ENCODE peak calls at places on chromosomes 11 and 22, in ten cellular contexts. One of them, this sample, is unnamed.

GRCh38 chr22:36856121-36856791 is 4.5 kb upstream of the NCF4 start:
- DNase-seq in ELF-1: peak
- DNase-seq in stimulated activated CD8-positive, alpha-beta memory T cell treated with anti-CD3 and anti-CD28 coated beads, Interleukin-4, amount 100 ng/mL, for 1 hour: peak
- DNase-seq in CD4-positive, CD25-positive, alpha-beta regulatory T cell: peak
- DNase-seq in right lobe of liver: peak
- DNase-seq in HuH-7.5: peak
- DNase-seq in neuronal stem cell: peak
- DNase-seq in RPMI7951: peak
- DNase-seq in GDM1: peak
- DNase-seq in left ventricle myocardium superior: peak
- DNase-seq in this sample: peak

GRCh38 chr11:134647066-134647746 is 235.2 kb upstream of the B3GAT1 start:
- DNase-seq in ELF-1: no peak
- DNase-seq in stimulated activated CD8-positive, alpha-beta memory T cell treated with anti-CD3 and anti-CD28 coated beads, Interleukin-4, amount 100 ng/mL, for 1 hour: no peak
- DNase-seq in CD4-positive, CD25-positive, alpha-beta regulatory T cell: no peak
- DNase-seq in right lobe of liver: no peak
- DNase-seq in HuH-7.5: no peak
- DNase-seq in neuronal stem cell: no peak
- DNase-seq in RPMI7951: no peak
- DNase-seq in GDM1: no peak
- DNase-seq in left ventricle myocardium superior: no peak
- DNase-seq in this sample: peak

GRCh38 chr11:396511-396947 is 2.5 kb downstream of the PKP3 start:
- DNase-seq in ELF-1: peak
- DNase-seq in stimulated activated CD8-positive, alpha-beta memory T cell treated with anti-CD3 and anti-CD28 coated beads, Interleukin-4, amount 100 ng/mL, for 1 hour: no peak
- DNase-seq in CD4-positive, CD25-positive, alpha-beta regulatory T cell: no peak
- DNase-seq in right lobe of liver: no peak
- DNase-seq in HuH-7.5: peak
- DNase-seq in neuronal stem cell: no peak
- DNase-seq in RPMI7951: peak
- DNase-seq in GDM1: no peak
- DNase-seq in left ventricle myocardium superior: peak
- DNase-seq in this sample: no peak

GRCh38 chr11:117096973-117097566 is 1.2 kb downstream of the SIK3 start:
- DNase-seq in ELF-1: no peak
- DNase-seq in stimulated activated CD8-positive, alpha-beta memory T cell treated with anti-CD3 and anti-CD28 coated beads, Interleukin-4, amount 100 ng/mL, for 1 hour: no peak
- DNase-seq in CD4-positive, CD25-positive, alpha-beta regulatory T cell: no peak
- DNase-seq in right lobe of liver: no peak
- DNase-seq in HuH-7.5: no peak
- DNase-seq in neuronal stem cell: no peak
- DNase-seq in RPMI7951: no peak
- DNase-seq in GDM1: no peak
- DNase-seq in left ventricle myocardium superior: no peak
- DNase-seq in this sample: peak

GRCh38 chr22:32324505-32325415 is 32.9 kb upstream of the RFPL3 start:
- DNase-seq in ELF-1: no peak
- DNase-seq in stimulated activated CD8-positive, alpha-beta memory T cell treated with anti-CD3 and anti-CD28 coated beads, Interleukin-4, amount 100 ng/mL, for 1 hour: no peak
- DNase-seq in CD4-positive, CD25-positive, alpha-beta regulatory T cell: no peak
- DNase-seq in right lobe of liver: peak
- DNase-seq in HuH-7.5: no peak
- DNase-seq in neuronal stem cell: no peak
- DNase-seq in RPMI7951: no peak
- DNase-seq in GDM1: no peak
- DNase-seq in left ventricle myocardium superior: no peak
- DNase-seq in this sample: peak

GRCh38 chr11:45676522-45677095 is 11.2 kb upstream of the CHST1 start:
- DNase-seq in ELF-1: no peak
- DNase-seq in stimulated activated CD8-positive, alpha-beta memory T cell treated with anti-CD3 and anti-CD28 coated beads, Interleukin-4, amount 100 ng/mL, for 1 hour: no peak
- DNase-seq in CD4-positive, CD25-positive, alpha-beta regulatory T cell: no peak
- DNase-seq in right lobe of liver: no peak
- DNase-seq in HuH-7.5: no peak
- DNase-seq in neuronal stem cell: no peak
- DNase-seq in RPMI7951: no peak
- DNase-seq in GDM1: no peak
- DNase-seq in left ventricle myocardium superior: no peak
- DNase-seq in this sample: no peak

GRCh38 chr11:119380160-119380815 is 1.2 kb downstream of the USP2 start:
- DNase-seq in ELF-1: no peak
- DNase-seq in stimulated activated CD8-positive, alpha-beta memory T cell treated with anti-CD3 and anti-CD28 coated beads, Interleukin-4, amount 100 ng/mL, for 1 hour: no peak
- DNase-seq in CD4-positive, CD25-positive, alpha-beta regulatory T cell: no peak
- DNase-seq in right lobe of liver: peak
- DNase-seq in HuH-7.5: no peak
- DNase-seq in neuronal stem cell: no peak
- DNase-seq in RPMI7951: no peak
- DNase-seq in GDM1: no peak
- DNase-seq in left ventricle myocardium superior: no peak
- DNase-seq in this sample: no peak

GRCh38 chr11:95789506-95790122 is at the start of gene FAM76B:
- DNase-seq in ELF-1: peak
- DNase-seq in stimulated activated CD8-positive, alpha-beta memory T cell treated with anti-CD3 and anti-CD28 coated beads, Interleukin-4, amount 100 ng/mL, for 1 hour: peak
- DNase-seq in CD4-positive, CD25-positive, alpha-beta regulatory T cell: peak
- DNase-seq in right lobe of liver: peak
- DNase-seq in HuH-7.5: peak
- DNase-seq in neuronal stem cell: peak
- DNase-seq in RPMI7951: peak
- DNase-seq in GDM1: peak
- DNase-seq in left ventricle myocardium superior: peak
- DNase-seq in this sample: peak

GRCh38 chr22:39534092-39534506 is 1.6 kb upstream of the RPS19BP1 start:
- DNase-seq in ELF-1: peak
- DNase-seq in stimulated activated CD8-positive, alpha-beta memory T cell treated with anti-CD3 and anti-CD28 coated beads, Interleukin-4, amount 100 ng/mL, for 1 hour: no peak
- DNase-seq in CD4-positive, CD25-positive, alpha-beta regulatory T cell: no peak
- DNase-seq in right lobe of liver: no peak
- DNase-seq in HuH-7.5: no peak
- DNase-seq in neuronal stem cell: no peak
- DNase-seq in RPMI7951: no peak
- DNase-seq in GDM1: no peak
- DNase-seq in left ventricle myocardium superior: no peak
- DNase-seq in this sample: peak

GRCh38 chr11:13720940-13721339 is 52.5 kb downstream of the FAR1 start:
- DNase-seq in ELF-1: no peak
- DNase-seq in stimulated activated CD8-positive, alpha-beta memory T cell treated with anti-CD3 and anti-CD28 coated beads, Interleukin-4, amount 100 ng/mL, for 1 hour: no peak
- DNase-seq in CD4-positive, CD25-positive, alpha-beta regulatory T cell: no peak
- DNase-seq in right lobe of liver: no peak
- DNase-seq in HuH-7.5: no peak
- DNase-seq in neuronal stem cell: no peak
- DNase-seq in RPMI7951: peak
- DNase-seq in GDM1: no peak
- DNase-seq in left ventricle myocardium superior: no peak
- DNase-seq in this sample: no peak

GRCh38 chr11:44563716-44564115 is 1.7 kb upstream of the CD82 start:
- DNase-seq in ELF-1: no peak
- DNase-seq in stimulated activated CD8-positive, alpha-beta memory T cell treated with anti-CD3 and anti-CD28 coated beads, Interleukin-4, amount 100 ng/mL, for 1 hour: no peak
- DNase-seq in CD4-positive, CD25-positive, alpha-beta regulatory T cell: no peak
- DNase-seq in right lobe of liver: no peak
- DNase-seq in HuH-7.5: no peak
- DNase-seq in neuronal stem cell: no peak
- DNase-seq in RPMI7951: no peak
- DNase-seq in GDM1: no peak
- DNase-seq in left ventricle myocardium superior: no peak
- DNase-seq in this sample: no peak

GRCh38 chr22:44888491-44888941 is 121.3 kb downstream of the PHF21B start:
- DNase-seq in ELF-1: peak
- DNase-seq in stimulated activated CD8-positive, alpha-beta memory T cell treated with anti-CD3 and anti-CD28 coated beads, Interleukin-4, amount 100 ng/mL, for 1 hour: no peak
- DNase-seq in CD4-positive, CD25-positive, alpha-beta regulatory T cell: no peak
- DNase-seq in right lobe of liver: peak
- DNase-seq in HuH-7.5: no peak
- DNase-seq in neuronal stem cell: no peak
- DNase-seq in RPMI7951: no peak
- DNase-seq in GDM1: no peak
- DNase-seq in left ventricle myocardium superior: no peak
- DNase-seq in this sample: peak

GRCh38 chr11:64230209-64230984 is at the start of gene DNAJC4:
- DNase-seq in ELF-1: peak
- DNase-seq in stimulated activated CD8-positive, alpha-beta memory T cell treated with anti-CD3 and anti-CD28 coated beads, Interleukin-4, amount 100 ng/mL, for 1 hour: peak
- DNase-seq in CD4-positive, CD25-positive, alpha-beta regulatory T cell: peak
- DNase-seq in right lobe of liver: peak
- DNase-seq in HuH-7.5: peak
- DNase-seq in neuronal stem cell: peak
- DNase-seq in RPMI7951: peak
- DNase-seq in GDM1: peak
- DNase-seq in left ventricle myocardium superior: peak
- DNase-seq in this sample: peak

GRCh38 chr11:117026593-117027330 is 71.5 kb downstream of the SIK3 start:
- DNase-seq in ELF-1: no peak
- DNase-seq in stimulated activated CD8-positive, alpha-beta memory T cell treated with anti-CD3 and anti-CD28 coated beads, Interleukin-4, amount 100 ng/mL, for 1 hour: no peak
- DNase-seq in CD4-positive, CD25-positive, alpha-beta regulatory T cell: no peak
- DNase-seq in right lobe of liver: no peak
- DNase-seq in HuH-7.5: no peak
- DNase-seq in neuronal stem cell: no peak
- DNase-seq in RPMI7951: peak
- DNase-seq in GDM1: no peak
- DNase-seq in left ventricle myocardium superior: no peak
- DNase-seq in this sample: no peak

GRCh38 chr11:105489431-105489830 is 120.4 kb upstream of the GRIA4 start:
- DNase-seq in ELF-1: no peak
- DNase-seq in stimulated activated CD8-positive, alpha-beta memory T cell treated with anti-CD3 and anti-CD28 coated beads, Interleukin-4, amount 100 ng/mL, for 1 hour: no peak
- DNase-seq in CD4-positive, CD25-positive, alpha-beta regulatory T cell: no peak
- DNase-seq in right lobe of liver: no peak
- DNase-seq in HuH-7.5: no peak
- DNase-seq in neuronal stem cell: peak
- DNase-seq in RPMI7951: no peak
- DNase-seq in GDM1: no peak
- DNase-seq in left ventricle myocardium superior: no peak
- DNase-seq in this sample: no peak

GRCh38 chr11:108302121-108302785 is 79.4 kb downstream of the ATM start:
- DNase-seq in ELF-1: no peak
- DNase-seq in stimulated activated CD8-positive, alpha-beta memory T cell treated with anti-CD3 and anti-CD28 coated beads, Interleukin-4, amount 100 ng/mL, for 1 hour: no peak
- DNase-seq in CD4-positive, CD25-positive, alpha-beta regulatory T cell: no peak
- DNase-seq in right lobe of liver: no peak
- DNase-seq in HuH-7.5: no peak
- DNase-seq in neuronal stem cell: no peak
- DNase-seq in RPMI7951: peak
- DNase-seq in GDM1: no peak
- DNase-seq in left ventricle myocardium superior: no peak
- DNase-seq in this sample: no peak

GRCh38 chr22:41780714-41781507 is 19.6 kb upstream of the CCDC134 start:
- DNase-seq in ELF-1: no peak
- DNase-seq in stimulated activated CD8-positive, alpha-beta memory T cell treated with anti-CD3 and anti-CD28 coated beads, Interleukin-4, amount 100 ng/mL, for 1 hour: peak
- DNase-seq in CD4-positive, CD25-positive, alpha-beta regulatory T cell: peak
- DNase-seq in right lobe of liver: peak
- DNase-seq in HuH-7.5: no peak
- DNase-seq in neuronal stem cell: no peak
- DNase-seq in RPMI7951: peak
- DNase-seq in GDM1: peak
- DNase-seq in left ventricle myocardium superior: peak
- DNase-seq in this sample: peak

GRCh38 chr11:73198677-73199076 is 19.4 kb upstream of the P2RY2 start:
- DNase-seq in ELF-1: peak
- DNase-seq in stimulated activated CD8-positive, alpha-beta memory T cell treated with anti-CD3 and anti-CD28 coated beads, Interleukin-4, amount 100 ng/mL, for 1 hour: no peak
- DNase-seq in CD4-positive, CD25-positive, alpha-beta regulatory T cell: no peak
- DNase-seq in right lobe of liver: peak
- DNase-seq in HuH-7.5: no peak
- DNase-seq in neuronal stem cell: peak
- DNase-seq in RPMI7951: peak
- DNase-seq in GDM1: no peak
- DNase-seq in left ventricle myocardium superior: no peak
- DNase-seq in this sample: peak

GRCh38 chr11:688681-689080 is 6.3 kb downstream of the DEAF1 start:
- DNase-seq in ELF-1: no peak
- DNase-seq in stimulated activated CD8-positive, alpha-beta memory T cell treated with anti-CD3 and anti-CD28 coated beads, Interleukin-4, amount 100 ng/mL, for 1 hour: no peak
- DNase-seq in CD4-positive, CD25-positive, alpha-beta regulatory T cell: no peak
- DNase-seq in right lobe of liver: no peak
- DNase-seq in HuH-7.5: no peak
- DNase-seq in neuronal stem cell: no peak
- DNase-seq in RPMI7951: no peak
- DNase-seq in GDM1: peak
- DNase-seq in left ventricle myocardium superior: no peak
- DNase-seq in this sample: no peak

GRCh38 chr11:6898911-6899310 is 6.6 kb upstream of the OR2D2 start:
- DNase-seq in ELF-1: no peak
- DNase-seq in stimulated activated CD8-positive, alpha-beta memory T cell treated with anti-CD3 and anti-CD28 coated beads, Interleukin-4, amount 100 ng/mL, for 1 hour: no peak
- DNase-seq in CD4-positive, CD25-positive, alpha-beta regulatory T cell: no peak
- DNase-seq in right lobe of liver: no peak
- DNase-seq in HuH-7.5: no peak
- DNase-seq in neuronal stem cell: no peak
- DNase-seq in RPMI7951: no peak
- DNase-seq in GDM1: no peak
- DNase-seq in left ventricle myocardium superior: no peak
- DNase-seq in this sample: no peak

GRCh38 chr11:12386745-12387144 is 9.4 kb downstream of the PARVA start:
- DNase-seq in ELF-1: no peak
- DNase-seq in stimulated activated CD8-positive, alpha-beta memory T cell treated with anti-CD3 and anti-CD28 coated beads, Interleukin-4, amount 100 ng/mL, for 1 hour: no peak
- DNase-seq in CD4-positive, CD25-positive, alpha-beta regulatory T cell: no peak
- DNase-seq in right lobe of liver: no peak
- DNase-seq in HuH-7.5: no peak
- DNase-seq in neuronal stem cell: no peak
- DNase-seq in RPMI7951: no peak
- DNase-seq in GDM1: no peak
- DNase-seq in left ventricle myocardium superior: no peak
- DNase-seq in this sample: no peak

GRCh38 chr11:88335284-88335683 is 2.3 kb downstream of the CTSC start:
- DNase-seq in ELF-1: peak
- DNase-seq in stimulated activated CD8-positive, alpha-beta memory T cell treated with anti-CD3 and anti-CD28 coated beads, Interleukin-4, amount 100 ng/mL, for 1 hour: no peak
- DNase-seq in CD4-positive, CD25-positive, alpha-beta regulatory T cell: no peak
- DNase-seq in right lobe of liver: no peak
- DNase-seq in HuH-7.5: no peak
- DNase-seq in neuronal stem cell: no peak
- DNase-seq in RPMI7951: no peak
- DNase-seq in GDM1: no peak
- DNase-seq in left ventricle myocardium superior: no peak
- DNase-seq in this sample: no peak

GRCh38 chr11:115503083-115503885 is 931 bp downstream of the CADM1 start:
- DNase-seq in ELF-1: peak
- DNase-seq in stimulated activated CD8-positive, alpha-beta memory T cell treated with anti-CD3 and anti-CD28 coated beads, Interleukin-4, amount 100 ng/mL, for 1 hour: no peak
- DNase-seq in CD4-positive, CD25-positive, alpha-beta regulatory T cell: peak
- DNase-seq in right lobe of liver: peak
- DNase-seq in HuH-7.5: peak
- DNase-seq in neuronal stem cell: peak
- DNase-seq in RPMI7951: peak
- DNase-seq in GDM1: no peak
- DNase-seq in left ventricle myocardium superior: peak
- DNase-seq in this sample: peak

GRCh38 chr11:33942954-33943353 is 51.1 kb upstream of the LMO2 start:
- DNase-seq in ELF-1: no peak
- DNase-seq in stimulated activated CD8-positive, alpha-beta memory T cell treated with anti-CD3 and anti-CD28 coated beads, Interleukin-4, amount 100 ng/mL, for 1 hour: no peak
- DNase-seq in CD4-positive, CD25-positive, alpha-beta regulatory T cell: no peak
- DNase-seq in right lobe of liver: peak
- DNase-seq in HuH-7.5: no peak
- DNase-seq in neuronal stem cell: no peak
- DNase-seq in RPMI7951: peak
- DNase-seq in GDM1: no peak
- DNase-seq in left ventricle myocardium superior: peak
- DNase-seq in this sample: no peak

GRCh38 chr11:127412722-127413121 is 412.2 kb upstream of the KIRREL3 start:
- DNase-seq in ELF-1: no peak
- DNase-seq in stimulated activated CD8-positive, alpha-beta memory T cell treated with anti-CD3 and anti-CD28 coated beads, Interleukin-4, amount 100 ng/mL, for 1 hour: no peak
- DNase-seq in CD4-positive, CD25-positive, alpha-beta regulatory T cell: no peak
- DNase-seq in right lobe of liver: no peak
- DNase-seq in HuH-7.5: no peak
- DNase-seq in neuronal stem cell: no peak
- DNase-seq in RPMI7951: no peak
- DNase-seq in GDM1: no peak
- DNase-seq in left ventricle myocardium superior: peak
- DNase-seq in this sample: no peak

GRCh38 chr11:2251138-2251537 is 19.2 kb downstream of the ASCL2 start:
- DNase-seq in ELF-1: peak
- DNase-seq in stimulated activated CD8-positive, alpha-beta memory T cell treated with anti-CD3 and anti-CD28 coated beads, Interleukin-4, amount 100 ng/mL, for 1 hour: no peak
- DNase-seq in CD4-positive, CD25-positive, alpha-beta regulatory T cell: no peak
- DNase-seq in right lobe of liver: no peak
- DNase-seq in HuH-7.5: no peak
- DNase-seq in neuronal stem cell: no peak
- DNase-seq in RPMI7951: no peak
- DNase-seq in GDM1: no peak
- DNase-seq in left ventricle myocardium superior: no peak
- DNase-seq in this sample: peak